ENCODE peak calls at places on chromosomes 13 and 19, in ten cellular contexts. U, H, E, S, X, Z, Q, C, I and W are unnamed samples.

GRCh38 chr13:59269476-59269875 is 894.3 kb downstream of the DIAPH3 start:
- DNase-seq in U (peak; percentile 72), H (peak; percentile 73), E (no peak), S (no peak), X (no peak), Z (peak; percentile 87), Q (peak; percentile 31), C (no peak), I (no peak), W (no peak)

GRCh38 chr19:9644472-9644871 is 23.4 kb upstream of the ZNF561 start:
- DNase-seq in U (no peak), H (no peak), E (no peak), S (no peak), X (no peak), Z (no peak), Q (no peak), C (peak; percentile 69), I (no peak), W (no peak)

GRCh38 chr19:29277107-29277506 is 64.2 kb upstream of the UQCRFS1 start:
- DNase-seq in U (no peak), H (no peak), E (no peak), S (no peak), X (no peak), Z (no peak), Q (no peak), C (no peak), I (no peak), W (peak; percentile 75)

GRCh38 chr13:40666058-40666904 is at the start of gene FOXO1:
- DNase-seq in U (peak; percentile 74), H (peak; percentile 59), E (peak; percentile 78), S (peak; percentile 94), X (peak; percentile 91), Z (peak; percentile 85), Q (peak; percentile 99), C (peak; percentile 69), I (peak; percentile 88), W (peak; percentile 99)

GRCh38 chr13:45850020-45850613 is 1.4 kb downstream of the SIAH3 start:
- DNase-seq in U (no peak), H (no peak), E (no peak), S (no peak), X (no peak), Z (no peak), Q (no peak), C (peak; percentile 18), I (no peak), W (no peak)

GRCh38 chr19:1057185-1057857 is 9.6 kb upstream of the ARHGAP45 start:
- DNase-seq in U (peak; percentile 67), H (peak; percentile 80), E (peak; percentile 75), S (no peak), X (no peak), Z (peak; percentile 76), Q (no peak), C (no peak), I (no peak), W (no peak)

GRCh38 chr19:27792576-27793127 is 1420.3 kb downstream of the UQCRFS1 start:
- DNase-seq in U (no peak), H (peak; percentile 19), E (no peak), S (no peak), X (no peak), Z (no peak), Q (no peak), C (no peak), I (no peak), W (no peak)

GRCh38 chr19:37941820-37942515 is 35.0 kb downstream of the SIPA1L3 start:
- DNase-seq in U (no peak), H (no peak), E (no peak), S (no peak), X (no peak), Z (no peak), Q (no peak), C (no peak), I (no peak), W (no peak)

GRCh38 chr13:74414458-74414857 is 280.3 kb upstream of the KLF12 start:
- DNase-seq in U (no peak), H (no peak), E (no peak), S (no peak), X (no peak), Z (no peak), Q (no peak), C (no peak), I (no peak), W (no peak)

GRCh38 chr13:101751488-101751887 is 299.0 kb downstream of the ITGBL1 start:
- DNase-seq in U (peak; percentile 77), H (peak; percentile 88), E (peak; percentile 90), S (no peak), X (no peak), Z (peak; percentile 70), Q (peak; percentile 59), C (no peak), I (peak; percentile 35), W (no peak)

GRCh38 chr19:50921391-50922315 is 10.5 kb upstream of the KLK4 start:
- DNase-seq in U (no peak), H (no peak), E (peak; percentile 23), S (no peak), X (no peak), Z (no peak), Q (no peak), C (no peak), I (no peak), W (no peak)

GRCh38 chr19:18588611-18589379 is at the start of gene REX1BD:
- DNase-seq in U (peak; percentile 68), H (peak; percentile 73), E (peak; percentile 65), S (peak; percentile 88), X (peak; percentile 59), Z (peak; percentile 78), Q (peak; percentile 70), C (peak; percentile 90), I (peak; percentile 92), W (peak; percentile 89)

GRCh38 chr13:38888309-38888708 is 102.3 kb downstream of the STOML3 start:
- DNase-seq in U (peak; percentile 31), H (peak; percentile 77), E (peak; percentile 84), S (no peak), X (no peak), Z (peak; percentile 54), Q (peak; percentile 49), C (no peak), I (no peak), W (no peak)

GRCh38 chr13:111322916-111323331 is 2.5 kb downstream of the TEX29 start:
- DNase-seq in U (no peak), H (no peak), E (no peak), S (no peak), X (no peak), Z (no peak), Q (no peak), C (no peak), I (no peak), W (no peak)

GRCh38 chr13:51881296-51881695 is 19.5 kb downstream of the CCDC70 start:
- DNase-seq in U (no peak), H (no peak), E (no peak), S (no peak), X (no peak), Z (no peak), Q (no peak), C (no peak), I (no peak), W (no peak)

GRCh38 chr13:114025432-114026127 is 51.7 kb upstream of the C13orf46 start:
- DNase-seq in U (peak; percentile 78), H (no peak), E (peak; percentile 81), S (peak; percentile 77), X (no peak), Z (peak; percentile 86), Q (no peak), C (peak; percentile 75), I (peak; percentile 65), W (no peak)
- TF ChIP-seq CTCF in U (peak; percentile 32), H (no peak), E (peak; percentile 0), S (peak; percentile 9), X (no peak), Z (no peak), Q (no peak), C (peak; percentile 35), I (peak; percentile 39), W (no peak)

GRCh38 chr19:13804830-13805683 is 9.8 kb downstream of the ZSWIM4 start:
- DNase-seq in U (no peak), H (no peak), E (no peak), S (no peak), X (no peak), Z (no peak), Q (no peak), C (no peak), I (peak; percentile 70), W (no peak)

GRCh38 chr19:13808856-13809255 is 13.6 kb downstream of the ZSWIM4 start:
- DNase-seq in U (no peak), H (no peak), E (no peak), S (no peak), X (no peak), Z (no peak), Q (no peak), C (no peak), I (no peak), W (no peak)

GRCh38 chr19:13803038-13803437 is 7.8 kb downstream of the ZSWIM4 start:
- DNase-seq in U (no peak), H (no peak), E (no peak), S (no peak), X (peak; percentile 66), Z (no peak), Q (no peak), C (no peak), I (no peak), W (peak; percentile 20)

GRCh38 chr19:13806728-13807127 is 11.5 kb downstream of the ZSWIM4 start:
- DNase-seq in U (no peak), H (no peak), E (no peak), S (no peak), X (no peak), Z (no peak), Q (no peak), C (no peak), I (no peak), W (no peak)

GRCh38 chr19:13807421-13808021 is 12.3 kb downstream of the ZSWIM4 start:
- DNase-seq in U (no peak), H (no peak), E (no peak), S (no peak), X (no peak), Z (no peak), Q (no peak), C (no peak), I (no peak), W (no peak)
- TF ChIP-seq CTCF in U (no peak), H (no peak), E (no peak), S (no peak), X (no peak), Z (no peak), Q (no peak), C (no peak), I (no peak), W (no peak)

GRCh38 chr13:96792736-96793444 is 201.4 kb downstream of the OXGR1 start:
- DNase-seq in U (no peak), H (peak; percentile 31), E (peak; percentile 35), S (no peak), X (no peak), Z (no peak), Q (no peak), C (no peak), I (peak; percentile 58), W (no peak)

GRCh38 chr13:96796234-96796633 is 198.0 kb downstream of the OXGR1 start:
- DNase-seq in U (no peak), H (no peak), E (peak; percentile 17), S (no peak), X (no peak), Z (no peak), Q (no peak), C (no peak), I (no peak), W (no peak)

GRCh38 chr13:96792188-96792587 is 202.1 kb downstream of the OXGR1 start:
- DNase-seq in U (no peak), H (no peak), E (no peak), S (no peak), X (no peak), Z (no peak), Q (no peak), C (no peak), I (no peak), W (no peak)
- TF ChIP-seq CTCF in U (no peak), H (no peak), E (no peak), S (no peak), X (no peak), Z (no peak), Q (no peak), C (no peak), I (peak; percentile 29), W (no peak)

GRCh38 chr13:79434578-79434977 is 28.5 kb upstream of the RBM26 start:
- DNase-seq in U (peak; percentile 42), H (no peak), E (peak; percentile 62), S (no peak), X (no peak), Z (peak; percentile 19), Q (no peak), C (no peak), I (no peak), W (no peak)
- TF ChIP-seq CTCF in U (no peak), H (no peak), E (no peak), S (no peak), X (no peak), Z (no peak), Q (no peak), C (no peak), I (no peak), W (no peak)